ENCODE peak calls at places on chromosomes 5 and 9, in eight cellular contexts. V is HFF-Myc, U is activated T-cell treated with anti-CD3 and anti-CD28 coated beads for 1 hour, H is posterior vena cava, J is Caco-2, E is aorta, R is B cell, O is NCI-H510A. M is an unnamed sample.

GRCh38 chr5:16606628-16607027 is 10.2 kb downstream of the RETREG1 start:
- DNase-seq in E (no peak), V (no peak), J (no peak), R (no peak), O (no peak), H (no peak), U (no peak), M (no peak)

GRCh38 chr5:10333154-10334006 is 20.1 kb upstream of the MARCHF6 start:
- DNase-seq in J (no peak), H (peak; percentile 81), V (no peak), U (no peak), E (peak; percentile 85), R (no peak), O (no peak), M (peak; percentile 37)

GRCh38 chr5:139912804-139913203 is 117.2 kb downstream of the PSD2 start:
- DNase-seq in U (no peak), V (no peak), J (no peak), R (no peak), E (no peak), O (no peak), H (no peak), M (no peak)

GRCh38 chr5:59789197-59789596 is 104.3 kb downstream of the PDE4D start:
- DNase-seq in J (no peak), O (no peak), U (no peak), V (no peak), R (no peak), E (no peak), H (no peak), M (no peak)

GRCh38 chr5:173625261-173625660 is 8.8 kb upstream of the BOD1 start:
- DNase-seq in U (no peak), H (no peak), J (no peak), E (no peak), R (no peak), V (no peak), O (no peak), M (no peak)

GRCh38 chr5:32228816-32229215 is 54.7 kb upstream of the GOLPH3 start:
- DNase-seq in U (no peak), H (no peak), J (no peak), E (no peak), O (no peak), V (no peak), R (no peak), M (no peak)

GRCh38 chr9:90326219-90326618 is 316.4 kb downstream of the DIRAS2 start:
- DNase-seq in V (no peak), J (no peak), R (no peak), H (no peak), U (no peak), E (no peak), O (no peak), M (no peak)

GRCh38 chr9:89600831-89601230 is 4.0 kb upstream of the GADD45G start:
- DNase-seq in J (no peak), R (no peak), U (no peak), O (no peak), H (peak; percentile 61), E (no peak), V (no peak), M (no peak)

GRCh38 chr9:6383551-6384225 is 29.3 kb upstream of the UHRF2 start:
- DNase-seq in U (no peak), E (no peak), H (no peak), R (no peak), V (no peak), O (no peak), J (no peak), M (no peak)

GRCh38 chr5:38543886-38544285 is 12.6 kb downstream of the LIFR start:
- DNase-seq in O (no peak), H (no peak), U (no peak), R (no peak), J (no peak), E (no peak), V (no peak), M (no peak)

GRCh38 chr5:14526493-14526892 is 55.1 kb upstream of the OTULINL start:
- DNase-seq in E (no peak), R (no peak), V (no peak), O (no peak), U (no peak), H (no peak), J (no peak), M (no peak)

GRCh38 chr9:131278421-131279111 is 2.3 kb upstream of the FAM78A start:
- DNase-seq in J (no peak), H (no peak), U (no peak), R (no peak), E (no peak), V (no peak), O (no peak), M (peak; percentile 17)

GRCh38 chr9:130128782-130129424 is 43.3 kb upstream of the NCS1 start:
- DNase-seq in J (no peak), R (peak; percentile 73), H (peak; percentile 94), E (no peak), V (no peak), U (peak; percentile 23), O (no peak), M (peak; percentile 64)

GRCh38 chr5:177067491-177067890 is 19.2 kb upstream of the FGFR4 start:
- DNase-seq in O (no peak), H (no peak), R (no peak), E (no peak), U (no peak), J (no peak), V (no peak), M (no peak)

GRCh38 chr9:121997791-121998190 is 95.3 kb downstream of the TTLL11 start:
- DNase-seq in O (no peak), J (no peak), V (no peak), R (no peak), U (no peak), H (no peak), E (no peak), M (no peak)

GRCh38 chr9:131006601-131007000 is 2.4 kb upstream of the LAMC3 start:
- DNase-seq in H (no peak), E (no peak), U (no peak), R (no peak), J (no peak), V (no peak), O (no peak), M (no peak)

GRCh38 chr5:169837686-169838085 is 142.6 kb downstream of the INSYN2B start:
- DNase-seq in U (no peak), R (no peak), H (no peak), O (no peak), J (no peak), E (no peak), V (no peak), M (no peak)

GRCh38 chr5:118243613-118244012 is 744.7 kb downstream of the DTWD2 start:
- DNase-seq in O (no peak), H (no peak), U (no peak), R (no peak), J (no peak), V (no peak), E (no peak), M (no peak)

GRCh38 chr5:84381501-84382362 is 2.9 kb downstream of the EDIL3 start:
- DNase-seq in V (no peak), J (no peak), O (no peak), E (no peak), R (no peak), U (no peak), H (no peak), M (no peak)

GRCh38 chr9:134785325-134786108 is 95.1 kb upstream of the FCN2 start:
- DNase-seq in R (no peak), H (peak; percentile 88), J (no peak), V (no peak), U (no peak), O (no peak), E (no peak), M (no peak)

GRCh38 chr5:170077526-170077925 is 28.2 kb upstream of the FOXI1 start:
- DNase-seq in H (no peak), R (no peak), E (no peak), J (no peak), V (no peak), U (no peak), O (no peak), M (no peak)

GRCh38 chr9:893843-894420 is 52.4 kb downstream of the DMRT1 start:
- DNase-seq in V (peak; percentile 20), U (peak; percentile 9), J (peak; percentile 66), E (no peak), R (peak; percentile 71), H (no peak), O (no peak), M (peak; percentile 77)

GRCh38 chr9:126561582-126561981 is 52.1 kb upstream of the LMX1B start:
- DNase-seq in V (no peak), J (no peak), O (no peak), H (no peak), R (no peak), U (no peak), E (no peak), M (no peak)

GRCh38 chr5:58944221-58944620 is 361.3 kb downstream of the RAB3C start:
- DNase-seq in R (no peak), J (no peak), H (no peak), V (no peak), O (no peak), E (no peak), U (no peak), M (no peak)

GRCh38 chr9:124281934-124282351 is 24.2 kb downstream of the NEK6 start:
- DNase-seq in U (no peak), V (no peak), J (no peak), R (no peak), H (no peak), E (no peak), O (no peak), M (no peak)

GRCh38 chr5:138111937-138112336 is 27.3 kb downstream of the NME5 start:
- DNase-seq in U (no peak), H (no peak), V (peak; percentile 3), J (no peak), R (no peak), E (no peak), O (no peak), M (no peak)

GRCh38 chr9:38022995-38023394 is 46.0 kb downstream of the SHB start:
- DNase-seq in V (no peak), E (no peak), R (no peak), O (peak; percentile 74), J (no peak), U (no peak), H (no peak), M (no peak)

GRCh38 chr5:58439094-58439644 is 20.7 kb downstream of the PLK2 start:
- DNase-seq in R (no peak), O (no peak), E (no peak), H (no peak), J (peak; percentile 51), V (no peak), U (no peak), M (no peak)

GRCh38 chr9:6354072-6354686 is 26.0 kb downstream of the TPD52L3 start:
- DNase-seq in V (peak; percentile 47), E (no peak), U (peak; percentile 4), H (no peak), J (no peak), O (peak; percentile 16), R (peak; percentile 70), M (peak; percentile 82)

GRCh38 chr5:76622973-76623596 is at the start of gene F2RL2:
- DNase-seq in O (no peak), V (peak; percentile 76), U (no peak), H (no peak), J (no peak), E (no peak), R (no peak), M (no peak)